ENCODE peak calls at places on chromosomes 7 and 10, in eight cellular contexts. One of them, this sample, is unnamed.

GRCh38 chr7:41582116-41582515 is 120.8 kb downstream of the INHBA start:
- DNase-seq in NCI-H1105: no peak
- DNase-seq in stimulated activated naive CD4-positive, alpha-beta T cell: no peak
- DNase-seq in NCI-H774: no peak
- DNase-seq in HL-60: no peak
- DNase-seq in NCI-H2107: no peak
- DNase-seq in pulmonary artery endothelial cell: no peak
- DNase-seq in GOT3: no peak
- DNase-seq in this sample: peak

GRCh38 chr10:19888061-19888660 is 71.9 kb downstream of the PLXDC2 start:
- DNase-seq in NCI-H1105: no peak
- DNase-seq in stimulated activated naive CD4-positive, alpha-beta T cell: no peak
- DNase-seq in NCI-H774: no peak
- DNase-seq in HL-60: no peak
- DNase-seq in NCI-H2107: no peak
- DNase-seq in pulmonary artery endothelial cell: no peak
- DNase-seq in GOT3: no peak
- DNase-seq in this sample: no peak

GRCh38 chr10:117553171-117553814 is 10.7 kb downstream of the EMX2 start:
- DNase-seq in NCI-H1105: no peak
- DNase-seq in stimulated activated naive CD4-positive, alpha-beta T cell: no peak
- DNase-seq in NCI-H774: no peak
- DNase-seq in HL-60: no peak
- DNase-seq in NCI-H2107: no peak
- DNase-seq in pulmonary artery endothelial cell: no peak
- DNase-seq in GOT3: no peak
- DNase-seq in this sample: no peak

GRCh38 chr7:68041559-68041958 is 1044.9 kb downstream of the TYW1 start:
- DNase-seq in NCI-H1105: no peak
- DNase-seq in stimulated activated naive CD4-positive, alpha-beta T cell: no peak
- DNase-seq in NCI-H774: no peak
- DNase-seq in HL-60: no peak
- DNase-seq in NCI-H2107: no peak
- DNase-seq in pulmonary artery endothelial cell: no peak
- DNase-seq in GOT3: no peak
- DNase-seq in this sample: no peak

GRCh38 chr10:29749150-29749549 is 114.4 kb upstream of the SVIL start:
- DNase-seq in NCI-H1105: no peak
- DNase-seq in stimulated activated naive CD4-positive, alpha-beta T cell: no peak
- DNase-seq in NCI-H774: no peak
- DNase-seq in HL-60: no peak
- DNase-seq in NCI-H2107: no peak
- DNase-seq in pulmonary artery endothelial cell: no peak
- DNase-seq in GOT3: no peak
- DNase-seq in this sample: peak

GRCh38 chr7:116772423-116772852 is 89.9 kb upstream of the CAPZA2 start:
- DNase-seq in NCI-H1105: no peak
- DNase-seq in stimulated activated naive CD4-positive, alpha-beta T cell: no peak
- DNase-seq in NCI-H774: no peak
- DNase-seq in HL-60: no peak
- DNase-seq in NCI-H2107: no peak
- DNase-seq in pulmonary artery endothelial cell: peak
- DNase-seq in GOT3: no peak
- DNase-seq in this sample: peak

GRCh38 chr7:145916776-145917175 is 199.8 kb upstream of the CNTNAP2 start:
- DNase-seq in NCI-H1105: no peak
- DNase-seq in stimulated activated naive CD4-positive, alpha-beta T cell: no peak
- DNase-seq in NCI-H774: no peak
- DNase-seq in HL-60: no peak
- DNase-seq in NCI-H2107: no peak
- DNase-seq in pulmonary artery endothelial cell: no peak
- DNase-seq in GOT3: no peak
- DNase-seq in this sample: no peak

GRCh38 chr10:97764519-97764931 is 7.3 kb downstream of the SFRP5 start:
- DNase-seq in NCI-H1105: no peak
- DNase-seq in stimulated activated naive CD4-positive, alpha-beta T cell: no peak
- DNase-seq in NCI-H774: no peak
- DNase-seq in HL-60: no peak
- DNase-seq in NCI-H2107: no peak
- DNase-seq in pulmonary artery endothelial cell: no peak
- DNase-seq in GOT3: no peak
- DNase-seq in this sample: no peak

GRCh38 chr7:80837345-80837744 is 81.5 kb downstream of the SEMA3C start:
- DNase-seq in NCI-H1105: no peak
- DNase-seq in stimulated activated naive CD4-positive, alpha-beta T cell: no peak
- DNase-seq in NCI-H774: no peak
- DNase-seq in HL-60: no peak
- DNase-seq in NCI-H2107: no peak
- DNase-seq in pulmonary artery endothelial cell: no peak
- DNase-seq in GOT3: no peak
- DNase-seq in this sample: no peak

GRCh38 chr7:119256446-119257131 is 1016.4 kb upstream of the KCND2 start:
- DNase-seq in NCI-H1105: no peak
- DNase-seq in stimulated activated naive CD4-positive, alpha-beta T cell: no peak
- DNase-seq in NCI-H774: peak
- DNase-seq in HL-60: no peak
- DNase-seq in NCI-H2107: no peak
- DNase-seq in pulmonary artery endothelial cell: no peak
- DNase-seq in GOT3: no peak
- DNase-seq in this sample: no peak

GRCh38 chr10:104090597-104090996 is 4.9 kb upstream of the COL17A1 start:
- DNase-seq in NCI-H1105: no peak
- DNase-seq in stimulated activated naive CD4-positive, alpha-beta T cell: no peak
- DNase-seq in NCI-H774: no peak
- DNase-seq in HL-60: no peak
- DNase-seq in NCI-H2107: no peak
- DNase-seq in pulmonary artery endothelial cell: no peak
- DNase-seq in GOT3: no peak
- DNase-seq in this sample: no peak

GRCh38 chr7:26197153-26198115 is 3.1 kb downstream of the HNRNPA2B1 start:
- DNase-seq in NCI-H1105: no peak
- DNase-seq in stimulated activated naive CD4-positive, alpha-beta T cell: no peak
- DNase-seq in NCI-H774: no peak
- DNase-seq in HL-60: no peak
- DNase-seq in NCI-H2107: no peak
- DNase-seq in pulmonary artery endothelial cell: no peak
- DNase-seq in GOT3: no peak
- DNase-seq in this sample: no peak

GRCh38 chr10:13590886-13591285 is 4.1 kb downstream of the PRPF18 start:
- DNase-seq in NCI-H1105: no peak
- DNase-seq in stimulated activated naive CD4-positive, alpha-beta T cell: no peak
- DNase-seq in NCI-H774: no peak
- DNase-seq in HL-60: no peak
- DNase-seq in NCI-H2107: no peak
- DNase-seq in pulmonary artery endothelial cell: no peak
- DNase-seq in GOT3: no peak
- DNase-seq in this sample: no peak